ENCODE peak calls at places on chromosome 4, in seven cellular contexts. M, G, Z, K, P, H and U are unnamed samples.
A peak's percentile ranks its signal among the peaks of the same experiment; 100 is the strongest.

GRCh38 chr4:5976431-5976830 is 41.8 kb downstream of the C4orf50 start:
- DNase-seq in Z (peak; percentile 2), K (no peak), G (peak; percentile 58), P (no peak), M (no peak), H (no peak), U (no peak)

GRCh38 chr4:189069782-189070181 is 870.9 kb upstream of the FRG1 start:
- DNase-seq in G (no peak), M (no peak), H (no peak), Z (no peak), K (no peak), P (no peak), U (no peak)

GRCh38 chr4:173057442-173057841 is 111.2 kb upstream of the GALNT7 start:
- DNase-seq in H (peak; percentile 40), P (no peak), G (no peak), Z (no peak), M (no peak), K (no peak), U (no peak)

GRCh38 chr4:181548873-181549541 is 694.2 kb upstream of the TENM3 start:
- DNase-seq in H (no peak), G (no peak), M (no peak), Z (no peak), P (no peak), K (no peak), U (no peak)

GRCh38 chr4:164011791-164012190 is 517.3 kb downstream of the TMA16 start:
- DNase-seq in H (no peak), P (no peak), G (no peak), Z (no peak), M (no peak), K (no peak), U (no peak)

GRCh38 chr4:112312610-112313239 is 15.6 kb downstream of the ALPK1 start:
- DNase-seq in P (no peak), H (no peak), K (no peak), M (no peak), Z (no peak), G (no peak), U (no peak)

GRCh38 chr4:137267024-137267423 is 265.3 kb downstream of the PCDH18 start:
- DNase-seq in P (no peak), K (peak; percentile 25), G (no peak), Z (no peak), M (no peak), H (no peak), U (no peak)

GRCh38 chr4:124483043-124483906 is 229.3 kb downstream of the ANKRD50 start:
- DNase-seq in H (peak; percentile 29), Z (no peak), M (peak; percentile 47), G (peak; percentile 13), K (no peak), P (no peak), U (no peak)

GRCh38 chr4:26105372-26105771 is 191.4 kb downstream of the SMIM20 start:
- DNase-seq in G (no peak), H (no peak), M (no peak), K (no peak), P (no peak), Z (no peak), U (no peak)

GRCh38 chr4:152614337-152614736 is 65.5 kb downstream of the TMEM154 start:
- DNase-seq in M (no peak), G (no peak), H (no peak), P (no peak), Z (no peak), K (no peak), U (no peak)

GRCh38 chr4:143082698-143083097 is 102.0 kb upstream of the USP38 start:
- DNase-seq in K (no peak), P (no peak), M (peak; percentile 14), G (no peak), H (no peak), Z (no peak), U (no peak)